ENCODE peak calls at places on chromosomes 2 and 18, in seven cellular contexts. X is choroid plexus epithelial cell, Q is LoVo, I is NCI-H2029, S is caudate nucleus, D is esophagus muscularis mucosa, T is left lobe of liver. M is an unnamed sample.

GRCh38 chr2:43241558-43241957 is 15.2 kb upstream of the ZFP36L2 start:
- DNase-seq in D (no peak), Q (no peak), T (no peak), S (no peak), X (no peak), I (no peak), M (peak)

GRCh38 chr18:74832381-74832780 is 234.7 kb downstream of the ZNF407 start:
- DNase-seq in D (no peak), T (no peak), S (no peak), I (no peak), Q (no peak), X (no peak), M (no peak)

GRCh38 chr18:2325308-2325849 is 245.9 kb downstream of the METTL4 start:
- DNase-seq in D (no peak), I (no peak), X (peak), S (no peak), Q (no peak), T (no peak), M (no peak)

GRCh38 chr2:172927381-172928357 is 148.0 kb upstream of the MAP3K20 start:
- DNase-seq in T (no peak), S (no peak), Q (no peak), D (no peak), I (no peak), X (peak), M (peak)

GRCh38 chr2:216657086-216657855 is 24.1 kb downstream of the IGFBP2 start:
- DNase-seq in Q (no peak), X (no peak), I (no peak), T (no peak), S (no peak), D (no peak), M (no peak)

GRCh38 chr2:240871071-240871958 is 2.7 kb downstream of the AGXT start:
- DNase-seq in Q (no peak), I (no peak), S (no peak), D (no peak), T (peak), X (no peak), M (no peak)

GRCh38 chr2:204031056-204031455 is 94.5 kb downstream of the ICOS start:
- DNase-seq in S (no peak), T (no peak), I (no peak), Q (no peak), D (no peak), X (no peak), M (no peak)

GRCh38 chr2:239025951-239026461 is 178.1 kb downstream of the TWIST2 start:
- DNase-seq in D (no peak), Q (no peak), I (no peak), S (no peak), X (peak), T (no peak), M (peak)

GRCh38 chr2:30688956-30689401 is 118.3 kb downstream of the CAPN13 start:
- DNase-seq in I (no peak), X (no peak), S (no peak), Q (no peak), T (peak), D (peak), M (peak)

GRCh38 chr2:163306647-163307046 is 429.2 kb downstream of the FIGN start:
- DNase-seq in T (no peak), D (no peak), X (no peak), I (no peak), S (no peak), Q (no peak), M (no peak)

GRCh38 chr2:181810823-181811695 is 80.5 kb upstream of the ITPRID2 start:
- DNase-seq in S (no peak), X (peak), I (no peak), T (no peak), Q (peak), D (no peak), M (peak)

GRCh38 chr2:223860809-223861738 is 23.7 kb upstream of the AP1S3 start:
- DNase-seq in T (no peak), S (no peak), I (no peak), D (no peak), Q (peak), X (peak), M (no peak)

GRCh38 chr18:42576141-42576540 is 539.3 kb downstream of the RIT2 start:
- DNase-seq in S (no peak), D (no peak), X (no peak), I (no peak), T (no peak), Q (no peak), M (peak)

GRCh38 chr18:59865241-59865986 is 34.4 kb upstream of the PMAIP1 start:
- DNase-seq in D (no peak), I (no peak), Q (no peak), X (no peak), S (no peak), T (no peak), M (no peak)

GRCh38 chr2:20578895-20579825 is 71.7 kb downstream of the HS1BP3 start:
- DNase-seq in D (peak), T (no peak), X (peak), S (peak), I (peak), Q (peak), M (peak)

GRCh38 chr2:195542067-195542466 is 115.0 kb upstream of the SLC39A10 start:
- DNase-seq in X (no peak), D (no peak), I (no peak), S (no peak), T (no peak), Q (no peak), M (no peak)

GRCh38 chr2:28544405-28544914 is 48.6 kb downstream of the PLB1 start:
- DNase-seq in Q (peak), D (no peak), S (no peak), I (no peak), T (no peak), X (no peak), M (no peak)

GRCh38 chr2:236380051-236380612 is 115.9 kb upstream of the ASB18 start:
- DNase-seq in S (no peak), X (no peak), I (no peak), Q (no peak), T (no peak), D (peak), M (no peak)

GRCh38 chr2:155298001-155298400 is 599.5 kb downstream of the KCNJ3 start:
- DNase-seq in D (no peak), X (no peak), S (no peak), T (no peak), Q (no peak), I (no peak), M (no peak)

GRCh38 chr18:13558132-13558531 is 168.2 kb downstream of the FAM210A start:
- DNase-seq in I (peak), S (peak), Q (peak), D (no peak), X (peak), T (no peak), M (peak)

GRCh38 chr2:96143231-96143847 is 1.9 kb downstream of the DUSP2 start:
- DNase-seq in I (no peak), X (no peak), T (no peak), Q (no peak), S (no peak), D (no peak), M (peak)

GRCh38 chr2:174636979-174637378 is 39.4 kb upstream of the WIPF1 start:
- DNase-seq in I (no peak), S (no peak), X (no peak), D (no peak), Q (no peak), T (no peak), M (no peak)

GRCh38 chr2:210584834-210585233 is 28.4 kb downstream of the CPS1 start:
- DNase-seq in T (no peak), D (no peak), I (no peak), S (no peak), Q (peak), X (peak), M (no peak)

GRCh38 chr2:36277146-36277808 is 78.3 kb upstream of the CRIM1 start:
- DNase-seq in Q (peak), T (no peak), S (no peak), D (no peak), I (no peak), X (peak), M (no peak)

GRCh38 chr2:19819097-19820065 is 82.4 kb downstream of the TTC32 start:
- DNase-seq in X (peak), D (peak), I (no peak), Q (peak), S (no peak), T (no peak), M (no peak)

GRCh38 chr2:240922982-240923537 is 16.9 kb downstream of the CROCC2 start:
- DNase-seq in Q (no peak), S (no peak), T (peak), X (no peak), I (no peak), D (no peak), M (no peak)

GRCh38 chr2:107669335-107669734 is 157.4 kb upstream of the RGPD4 start:
- DNase-seq in X (peak), I (no peak), D (no peak), Q (no peak), S (no peak), T (no peak), M (peak)

GRCh38 chr2:24909555-24910177 is 10.4 kb downstream of the ADCY3 start:
- DNase-seq in D (no peak), Q (no peak), T (no peak), S (no peak), X (no peak), I (no peak), M (no peak)

GRCh38 chr2:155320236-155320635 is 621.7 kb downstream of the KCNJ3 start:
- DNase-seq in I (no peak), S (no peak), D (no peak), X (no peak), T (no peak), Q (no peak), M (no peak)

GRCh38 chr2:25420820-25421237 is 79.1 kb upstream of the DNMT3A start:
- DNase-seq in Q (no peak), T (no peak), D (no peak), I (no peak), X (no peak), S (no peak), M (no peak)

M was measured in left kidney.